ENCODE peak calls at places on chromosomes 5 and 9, in six cellular contexts. One of them, this sample, is unnamed.

GRCh38 chr9:113343732-113344231 is 3.7 kb upstream of the WDR31 start:
- DNase-seq in uterus: peak
- DNase-seq in endothelial cell of umbilical vein: no peak
- DNase-seq in body of pancreas: peak
- DNase-seq in HepG2: peak
- DNase-seq in sigmoid colon: peak
- DNase-seq in this sample: peak

GRCh38 chr5:53424691-53425597 is 55.5 kb upstream of the FST start:
- DNase-seq in uterus: no peak
- DNase-seq in endothelial cell of umbilical vein: no peak
- DNase-seq in body of pancreas: no peak
- DNase-seq in HepG2: no peak
- DNase-seq in sigmoid colon: no peak
- DNase-seq in this sample: no peak

GRCh38 chr5:36462295-36463021 is 143.9 kb upstream of the SLC1A3 start:
- DNase-seq in uterus: no peak
- DNase-seq in endothelial cell of umbilical vein: no peak
- DNase-seq in body of pancreas: no peak
- DNase-seq in HepG2: no peak
- DNase-seq in sigmoid colon: no peak
- DNase-seq in this sample: no peak

GRCh38 chr5:54947187-54947586 is 38.2 kb downstream of the ESM1 start:
- DNase-seq in uterus: no peak
- DNase-seq in endothelial cell of umbilical vein: no peak
- DNase-seq in body of pancreas: no peak
- DNase-seq in HepG2: no peak
- DNase-seq in sigmoid colon: no peak
- DNase-seq in this sample: no peak

GRCh38 chr9:134910146-134910545 is 7.6 kb downstream of the FCN1 start:
- DNase-seq in uterus: no peak
- DNase-seq in endothelial cell of umbilical vein: no peak
- DNase-seq in body of pancreas: no peak
- DNase-seq in HepG2: no peak
- DNase-seq in sigmoid colon: no peak
- DNase-seq in this sample: no peak

GRCh38 chr9:124721109-124721850 is 49.8 kb downstream of the NR6A1 start:
- DNase-seq in uterus: no peak
- DNase-seq in endothelial cell of umbilical vein: no peak
- DNase-seq in body of pancreas: no peak
- DNase-seq in HepG2: peak
- DNase-seq in sigmoid colon: no peak
- DNase-seq in this sample: no peak

GRCh38 chr5:178373711-178374110 is 141.1 kb upstream of the PHYKPL start:
- DNase-seq in uterus: no peak
- DNase-seq in endothelial cell of umbilical vein: no peak
- DNase-seq in body of pancreas: no peak
- DNase-seq in HepG2: no peak
- DNase-seq in sigmoid colon: no peak
- DNase-seq in this sample: no peak

GRCh38 chr9:136750526-136750925 is 2.2 kb upstream of the LCN6 start:
- DNase-seq in uterus: no peak
- DNase-seq in endothelial cell of umbilical vein: no peak
- DNase-seq in body of pancreas: no peak
- DNase-seq in HepG2: no peak
- DNase-seq in sigmoid colon: no peak
- DNase-seq in this sample: no peak

GRCh38 chr9:95363051-95363841 is 45.7 kb upstream of the FANCC start:
- DNase-seq in uterus: no peak
- DNase-seq in endothelial cell of umbilical vein: no peak
- DNase-seq in body of pancreas: no peak
- DNase-seq in HepG2: no peak
- DNase-seq in sigmoid colon: no peak
- DNase-seq in this sample: no peak

GRCh38 chr9:36996677-36997076 is 37.4 kb downstream of the PAX5 start:
- DNase-seq in uterus: no peak
- DNase-seq in endothelial cell of umbilical vein: no peak
- DNase-seq in body of pancreas: no peak
- DNase-seq in HepG2: no peak
- DNase-seq in sigmoid colon: no peak
- DNase-seq in this sample: no peak

GRCh38 chr9:36993933-36994764 is 39.9 kb downstream of the PAX5 start:
- DNase-seq in uterus: no peak
- DNase-seq in endothelial cell of umbilical vein: no peak
- DNase-seq in body of pancreas: no peak
- DNase-seq in HepG2: no peak
- DNase-seq in sigmoid colon: no peak
- DNase-seq in this sample: no peak

GRCh38 chr9:36992501-36993316 is 41.4 kb downstream of the PAX5 start:
- DNase-seq in uterus: no peak
- DNase-seq in endothelial cell of umbilical vein: no peak
- DNase-seq in body of pancreas: no peak
- DNase-seq in HepG2: no peak
- DNase-seq in sigmoid colon: no peak
- DNase-seq in this sample: no peak

GRCh38 chr9:36997414-36997813 is 36.7 kb downstream of the PAX5 start:
- DNase-seq in uterus: no peak
- DNase-seq in endothelial cell of umbilical vein: no peak
- DNase-seq in body of pancreas: no peak
- DNase-seq in HepG2: no peak
- DNase-seq in sigmoid colon: no peak
- DNase-seq in this sample: no peak

DNA sequence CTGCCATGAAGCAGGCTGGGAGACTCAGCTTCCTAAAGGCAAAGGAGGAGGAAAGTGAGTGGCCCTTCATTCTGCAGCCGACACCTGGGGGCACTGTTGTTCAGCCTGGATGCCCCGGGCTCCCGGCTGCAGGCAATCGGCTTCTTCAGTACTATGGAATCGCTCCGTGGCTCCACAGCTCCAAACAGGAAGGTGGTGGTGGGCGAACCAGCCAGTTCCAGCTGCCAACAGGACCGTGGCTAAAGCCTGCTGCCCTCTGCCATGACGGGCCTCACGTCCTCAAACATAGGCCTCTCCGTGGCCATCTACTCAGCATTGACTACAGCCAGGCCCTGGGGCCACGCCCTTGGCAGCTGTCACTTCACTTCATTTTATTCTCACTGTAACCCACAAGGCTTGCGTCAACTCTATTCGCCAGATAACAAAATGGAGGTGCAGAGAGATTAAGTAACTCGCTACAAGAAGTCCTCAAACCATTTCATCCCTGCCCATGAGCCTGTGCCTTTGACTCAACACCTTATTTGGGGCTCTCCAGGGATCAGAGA is 38.1 kb downstream of the PAX5 start:
- DNase-seq in uterus: no peak
- DNase-seq in endothelial cell of umbilical vein: peak
- DNase-seq in body of pancreas: peak
- DNase-seq in HepG2: peak
- DNase-seq in sigmoid colon: no peak
- DNase-seq in this sample: no peak
- TF ChIP-seq POLR2A in uterus: no peak
- TF ChIP-seq POLR2A in endothelial cell of umbilical vein: no peak
- TF ChIP-seq POLR2A in body of pancreas: no peak
- TF ChIP-seq POLR2A in HepG2: no peak
- TF ChIP-seq POLR2A in sigmoid colon: no peak
- TF ChIP-seq POLR2A in this sample: no peak

GRCh38 chr5:159174511-159175168 is 34.7 kb downstream of the RNF145 start:
- DNase-seq in uterus: no peak
- DNase-seq in endothelial cell of umbilical vein: peak
- DNase-seq in body of pancreas: no peak
- DNase-seq in HepG2: no peak
- DNase-seq in sigmoid colon: no peak
- DNase-seq in this sample: no peak
- H3K27ac ChIP-seq in uterus: peak
- H3K27ac ChIP-seq in endothelial cell of umbilical vein: no peak
- H3K27ac ChIP-seq in body of pancreas: no peak
- H3K27ac ChIP-seq in HepG2: no peak
- H3K27ac ChIP-seq in sigmoid colon: no peak
- H3K27ac ChIP-seq in this sample: no peak

GRCh38 chr9:33265211-33265885 is 499 bp downstream of the CHMP5 start:
- DNase-seq in uterus: no peak
- DNase-seq in endothelial cell of umbilical vein: no peak
- DNase-seq in body of pancreas: no peak
- DNase-seq in HepG2: no peak
- DNase-seq in sigmoid colon: peak
- DNase-seq in this sample: no peak

GRCh38 chr9:33264473-33265177 is at the start of the genes BAG1 and CHMP5:
- DNase-seq in uterus: peak
- DNase-seq in endothelial cell of umbilical vein: peak
- DNase-seq in body of pancreas: peak
- DNase-seq in HepG2: peak
- DNase-seq in sigmoid colon: peak
- DNase-seq in this sample: peak

GRCh38 chr9:33263131-33263935 is 1.2 kb downstream of the BAG1 start:
- DNase-seq in uterus: peak
- DNase-seq in endothelial cell of umbilical vein: peak
- DNase-seq in body of pancreas: peak
- DNase-seq in HepG2: peak
- DNase-seq in sigmoid colon: no peak
- DNase-seq in this sample: no peak

GRCh38 chr9:33267368-33267767 is 2.5 kb downstream of the CHMP5 start:
- DNase-seq in uterus: no peak
- DNase-seq in endothelial cell of umbilical vein: no peak
- DNase-seq in body of pancreas: no peak
- DNase-seq in HepG2: no peak
- DNase-seq in sigmoid colon: no peak
- DNase-seq in this sample: no peak

DNA sequence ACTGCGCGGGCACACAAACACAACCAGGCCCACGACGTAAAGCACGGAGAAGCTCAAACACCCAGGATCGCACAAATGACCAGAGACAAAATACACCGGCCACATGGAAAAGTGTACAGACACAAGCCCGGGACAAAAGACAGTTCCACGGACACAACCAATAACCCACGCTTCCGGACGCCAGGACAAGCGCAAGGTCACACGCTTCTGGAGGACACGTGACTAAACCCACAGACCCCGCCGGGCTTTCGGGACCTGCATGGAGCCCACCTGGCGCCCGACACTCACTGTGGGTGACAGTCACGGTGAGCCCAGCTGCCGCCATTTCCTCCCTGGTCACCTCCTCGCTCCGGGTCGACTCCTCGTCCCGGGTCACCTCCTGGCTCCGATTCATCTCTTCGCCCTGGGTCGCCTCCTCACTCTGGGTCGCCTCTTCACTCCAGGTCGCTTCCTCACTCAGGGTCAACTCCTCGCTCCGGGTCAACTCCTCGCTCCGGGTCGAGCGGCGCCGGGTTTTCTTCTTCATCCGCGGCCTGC is 504 bp downstream of the BAG1 start:
- DNase-seq in uterus: peak
- DNase-seq in endothelial cell of umbilical vein: no peak
- DNase-seq in body of pancreas: peak
- DNase-seq in HepG2: peak
- DNase-seq in sigmoid colon: peak
- DNase-seq in this sample: no peak
- TF ChIP-seq POLR2A in uterus: no peak
- TF ChIP-seq POLR2A in endothelial cell of umbilical vein: no peak
- TF ChIP-seq POLR2A in body of pancreas: no peak
- TF ChIP-seq POLR2A in HepG2: no peak
- TF ChIP-seq POLR2A in sigmoid colon: no peak
- TF ChIP-seq POLR2A in this sample: no peak

DNA sequence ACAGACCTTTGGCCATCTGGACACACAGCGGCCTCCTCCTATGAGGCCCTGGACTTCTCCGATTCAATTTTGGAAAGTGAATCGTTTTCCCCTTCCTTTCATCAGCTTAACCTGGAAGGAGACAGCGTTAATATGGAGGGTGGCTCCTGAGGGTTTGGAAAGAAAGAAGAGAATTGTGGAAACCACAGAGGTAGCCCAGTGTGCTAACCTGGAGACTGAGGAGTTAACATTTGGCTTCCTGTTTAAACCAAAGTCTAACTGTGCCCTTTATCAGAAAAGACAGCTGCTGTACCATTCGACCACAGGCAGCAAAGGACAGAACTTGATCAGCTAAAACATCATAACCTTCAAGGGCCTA is 670 bp downstream of the IDNK start:
- DNase-seq in uterus: no peak
- DNase-seq in endothelial cell of umbilical vein: peak
- DNase-seq in body of pancreas: no peak
- DNase-seq in HepG2: peak
- DNase-seq in sigmoid colon: no peak
- DNase-seq in this sample: no peak
- H3K27ac ChIP-seq in uterus: peak
- H3K27ac ChIP-seq in endothelial cell of umbilical vein: peak
- H3K27ac ChIP-seq in body of pancreas: peak
- H3K27ac ChIP-seq in HepG2: peak
- H3K27ac ChIP-seq in sigmoid colon: peak
- H3K27ac ChIP-seq in this sample: peak

GRCh38 chr9:37551888-37552287 is 24.3 kb downstream of the FBXO10 start:
- DNase-seq in uterus: no peak
- DNase-seq in endothelial cell of umbilical vein: no peak
- DNase-seq in body of pancreas: no peak
- DNase-seq in HepG2: no peak
- DNase-seq in sigmoid colon: no peak
- DNase-seq in this sample: no peak

GRCh38 chr9:37549527-37549926 is 26.7 kb downstream of the FBXO10 start:
- DNase-seq in uterus: no peak
- DNase-seq in endothelial cell of umbilical vein: no peak
- DNase-seq in body of pancreas: no peak
- DNase-seq in HepG2: no peak
- DNase-seq in sigmoid colon: no peak
- DNase-seq in this sample: no peak

GRCh38 chr9:37551468-37551867 is 24.7 kb downstream of the FBXO10 start:
- DNase-seq in uterus: no peak
- DNase-seq in endothelial cell of umbilical vein: no peak
- DNase-seq in body of pancreas: no peak
- DNase-seq in HepG2: no peak
- DNase-seq in sigmoid colon: no peak
- DNase-seq in this sample: no peak

GRCh38 chr9:37547328-37547878 is 28.8 kb downstream of the FBXO10 start:
- DNase-seq in uterus: no peak
- DNase-seq in endothelial cell of umbilical vein: no peak
- DNase-seq in body of pancreas: no peak
- DNase-seq in HepG2: no peak
- DNase-seq in sigmoid colon: no peak
- DNase-seq in this sample: no peak

GRCh38 chr9:37550781-37551180 is 25.4 kb downstream of the FBXO10 start:
- DNase-seq in uterus: no peak
- DNase-seq in endothelial cell of umbilical vein: no peak
- DNase-seq in body of pancreas: no peak
- DNase-seq in HepG2: no peak
- DNase-seq in sigmoid colon: no peak
- DNase-seq in this sample: no peak
- TF ChIP-seq POLR2A in uterus: no peak
- TF ChIP-seq POLR2A in endothelial cell of umbilical vein: no peak
- TF ChIP-seq POLR2A in body of pancreas: no peak
- TF ChIP-seq POLR2A in HepG2: no peak
- TF ChIP-seq POLR2A in sigmoid colon: no peak
- TF ChIP-seq POLR2A in this sample: no peak